ENCODE peak calls at places on chromosome 6, in six cellular contexts. F is dorsolateral prefrontal cortex, T is stomach, C is adrenal gland, V is BJ, R is uterus. M is an unnamed sample.
A peak's percentile ranks its signal among the peaks of the same experiment; 100 is the strongest.

GRCh38 chr6:76852776-76853175 is 610.5 kb downstream of the HTR1B start:
- DNase-seq in R (no peak), T (no peak), V (no peak), C (no peak), F (no peak), M (no peak)

GRCh38 chr6:114816678-114817077 is 473.9 kb upstream of the HS3ST5 start:
- DNase-seq in T (no peak), F (no peak), C (no peak), V (no peak), R (no peak), M (no peak)

GRCh38 chr6:23319560-23319959 is 750.2 kb downstream of the HDGFL1 start:
- DNase-seq in R (no peak), F (no peak), V (no peak), C (no peak), T (no peak), M (no peak)

GRCh38 chr6:13664703-13665352 is 46.8 kb downstream of the RANBP9 start:
- DNase-seq in T (no peak), C (no peak), R (no peak), F (no peak), V (no peak), M (no peak)

GRCh38 chr6:21885101-21885500 is 291.6 kb downstream of the SOX4 start:
- DNase-seq in V (no peak), F (no peak), T (no peak), C (no peak), R (no peak), M (no peak)

GRCh38 chr6:6581014-6581413 is 7.5 kb upstream of the LY86 start:
- DNase-seq in V (no peak), R (no peak), F (no peak), T (no peak), C (no peak), M (no peak)

GRCh38 chr6:2196079-2196679 is 49.2 kb downstream of the GMDS start:
- DNase-seq in R (peak; percentile 37), F (no peak), T (no peak), V (no peak), C (peak; percentile 28), M (peak; percentile 38)

GRCh38 chr6:159762681-159763293 is 942 bp downstream of the ACAT2 start:
- DNase-seq in R (no peak), V (no peak), C (peak; percentile 52), T (no peak), F (peak; percentile 20), M (peak; percentile 39)

GRCh38 chr6:45504947-45505346 is 127.2 kb upstream of the SUPT3H start:
- DNase-seq in C (no peak), R (no peak), V (peak; percentile 47), T (peak; percentile 39), F (no peak), M (no peak)

GRCh38 chr6:108592371-108593337 is 31.9 kb downstream of the FOXO3 start:
- DNase-seq in C (no peak), T (peak; percentile 38), V (peak; percentile 81), R (peak; percentile 64), F (no peak), M (no peak)

GRCh38 chr6:163355471-163355991 is 59.0 kb upstream of the QKI start:
- DNase-seq in V (no peak), T (no peak), R (peak; percentile 40), F (peak; percentile 67), C (peak; percentile 72), M (no peak)

GRCh38 chr6:14713008-14713452 is 532.8 kb upstream of the JARID2 start:
- DNase-seq in V (peak; percentile 97), T (no peak), F (peak; percentile 19), R (peak; percentile 25), C (peak; percentile 29), M (no peak)

GRCh38 chr6:30754631-30755030 is 10.3 kb upstream of the IER3 start:
- DNase-seq in F (no peak), V (no peak), C (no peak), T (no peak), R (no peak), M (no peak)

GRCh38 chr6:24719125-24719931 is at the start of gene C6orf62:
- DNase-seq in R (peak; percentile 27), C (peak; percentile 34), T (peak; percentile 40), F (peak; percentile 26), V (no peak), M (peak; percentile 38)

GRCh38 chr6:101393291-101394251 is at the start of gene GRIK2:
- DNase-seq in C (peak; percentile 22), T (no peak), F (no peak), V (no peak), R (no peak), M (peak; percentile 29)

GRCh38 chr6:20755631-20756030 is 221.4 kb downstream of the CDKAL1 start:
- DNase-seq in V (peak; percentile 47), C (no peak), T (no peak), F (no peak), R (no peak), M (no peak)

GRCh38 chr6:154791561-154792317 is 58.5 kb downstream of the SCAF8 start:
- DNase-seq in T (no peak), C (no peak), F (no peak), V (no peak), R (no peak), M (no peak)

GRCh38 chr6:101818056-101818455 is 424.5 kb downstream of the GRIK2 start:
- DNase-seq in C (no peak), T (no peak), V (no peak), F (no peak), R (no peak), M (no peak)

GRCh38 chr6:113634352-113635163 is 222.6 kb upstream of the MARCKS start:
- DNase-seq in F (no peak), V (no peak), C (no peak), R (no peak), T (no peak), M (peak; percentile 39)

GRCh38 chr6:136784910-136785746 is 7.1 kb downstream of the MAP3K5 start:
- DNase-seq in T (peak; percentile 61), F (peak; percentile 31), R (no peak), V (no peak), C (peak; percentile 72), M (no peak)

GRCh38 chr6:138509371-138509770 is 10.1 kb upstream of the NHSL1 start:
- DNase-seq in C (peak; percentile 36), V (no peak), R (no peak), F (peak; percentile 33), T (peak; percentile 63), M (peak; percentile 28)

GRCh38 chr6:128511518-128511917 is 8.9 kb downstream of the PTPRK start:
- DNase-seq in C (no peak), R (no peak), T (no peak), V (no peak), F (no peak), M (no peak)

GRCh38 chr6:2684059-2684749 is 66.5 kb downstream of the MYLK4 start:
- DNase-seq in V (no peak), C (no peak), R (no peak), T (no peak), F (no peak), M (no peak)

GRCh38 chr6:135087403-135087802 is 32.8 kb upstream of the HBS1L start:
- DNase-seq in R (no peak), V (no peak), F (no peak), C (no peak), T (no peak), M (no peak)
- TF ChIP-seq CTCF in R (no peak), V (peak; percentile 3), F (no peak), C (no peak), T (no peak), M (peak; percentile 35)

GRCh38 chr6:27478141-27478705 is 5.3 kb upstream of the ZNF184 start:
- DNase-seq in T (no peak), C (no peak), F (no peak), V (no peak), R (peak; percentile 19), M (no peak)

GRCh38 chr6:27478706-27479318 is 5.9 kb upstream of the ZNF184 start:
- DNase-seq in V (peak; percentile 75), F (peak; percentile 87), C (peak; percentile 88), R (peak; percentile 96), T (peak; percentile 88), M (peak; percentile 41)

GRCh38 chr6:27477318-27478013 is 4.6 kb upstream of the ZNF184 start:
- DNase-seq in C (no peak), T (no peak), F (no peak), V (no peak), R (no peak), M (no peak)

GRCh38 chr6:27476090-27476489 is 3.2 kb upstream of the ZNF184 start:
- DNase-seq in F (no peak), C (no peak), V (no peak), T (no peak), R (no peak), M (no peak)

GRCh38 chr6:27479319-27480182 is 6.6 kb upstream of the ZNF184 start:
- DNase-seq in R (peak; percentile 88), F (peak; percentile 64), T (peak; percentile 63), V (peak; percentile 80), C (peak; percentile 67), M (peak; percentile 55)
- TF ChIP-seq CTCF in R (peak; percentile 5), F (peak; percentile 15), T (no peak), V (no peak), C (no peak), M (no peak)

DNA sequence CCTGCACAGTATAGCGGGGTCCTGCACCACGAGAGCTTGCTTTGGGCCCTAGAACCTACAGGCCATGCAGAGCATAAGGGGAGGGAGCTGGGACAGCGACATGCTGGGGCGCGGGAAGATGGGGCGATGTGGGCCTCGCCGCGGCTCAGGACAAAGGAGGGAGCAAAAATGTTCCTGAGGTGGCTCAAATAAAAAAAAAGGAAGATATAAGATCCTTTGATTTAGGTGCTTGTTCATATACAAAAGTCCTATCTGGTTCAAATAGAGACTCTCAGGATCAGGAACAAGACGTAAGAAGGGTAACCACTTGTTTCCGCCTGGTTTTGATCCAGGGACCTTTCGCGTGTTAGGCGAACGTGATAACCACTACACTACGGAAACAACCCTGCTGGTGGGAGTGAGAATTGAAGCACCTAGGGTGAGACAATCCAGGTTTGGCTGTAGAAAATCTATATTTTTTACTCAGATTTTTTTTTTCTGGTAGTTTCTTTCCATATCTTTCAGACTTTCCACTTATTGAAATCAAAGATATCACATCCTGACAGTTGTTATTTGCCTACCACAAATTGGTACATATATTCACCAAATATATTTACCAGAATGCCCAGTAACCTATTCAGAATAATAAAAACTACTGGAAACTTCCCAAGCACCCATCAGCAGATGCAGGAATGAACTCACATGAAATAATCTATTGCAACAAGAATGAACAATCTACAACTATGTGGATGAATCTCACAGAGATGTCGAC is 177.9 kb upstream of the ZNF184 start:
- DNase-seq in T (no peak), F (no peak), C (no peak), R (no peak), V (no peak), M (peak; percentile 74)
- TF ChIP-seq CTCF in T (no peak), F (no peak), C (no peak), R (no peak), V (peak; percentile 13), M (peak; percentile 20)

GRCh38 chr6:142300758-142301251 is 1.0 kb upstream of the ADGRG6 start:
- DNase-seq in T (peak; percentile 80), C (peak; percentile 13), R (no peak), V (no peak), F (no peak), M (no peak)

GRCh38 chr6:142302427-142303190 is 802 bp downstream of the ADGRG6 start:
- DNase-seq in R (no peak), V (no peak), C (no peak), T (no peak), F (no peak), M (no peak)

GRCh38 chr6:142300302-142300701 is 1.5 kb upstream of the ADGRG6 start:
- DNase-seq in V (no peak), C (no peak), T (no peak), R (no peak), F (no peak), M (no peak)

GRCh38 chr6:142303191-142303564 is 1.4 kb downstream of the ADGRG6 start:
- DNase-seq in C (no peak), R (no peak), V (no peak), T (no peak), F (no peak), M (no peak)

GRCh38 chr6:142301421-142302391 is at the start of gene ADGRG6:
- DNase-seq in T (peak; percentile 58), R (no peak), V (no peak), F (peak; percentile 10), C (peak; percentile 13), M (peak; percentile 41)
- TF ChIP-seq CTCF in T (no peak), R (no peak), V (no peak), F (no peak), C (no peak), M (no peak)

M was measured in GM10248.